ENCODE peak calls at places on chromosomes 7 and 10, in five cellular contexts. One of them, this sample, is unnamed.

GRCh38 chr10:119233821-119234220 is 26.4 kb downstream of the GRK5 start:
- DNase-seq in cardiac muscle cell: peak
- DNase-seq in heart left ventricle: no peak
- DNase-seq in nucleus accumbens: no peak
- DNase-seq in foreskin fibroblast: no peak
- DNase-seq in this sample: no peak

GRCh38 chr7:41333506-41333905 is 369.4 kb downstream of the INHBA start:
- DNase-seq in cardiac muscle cell: peak
- DNase-seq in heart left ventricle: no peak
- DNase-seq in nucleus accumbens: no peak
- DNase-seq in foreskin fibroblast: peak
- DNase-seq in this sample: no peak

GRCh38 chr7:143299346-143299745 is 11.2 kb downstream of the CASP2 start:
- DNase-seq in cardiac muscle cell: no peak
- DNase-seq in heart left ventricle: no peak
- DNase-seq in nucleus accumbens: no peak
- DNase-seq in foreskin fibroblast: peak
- DNase-seq in this sample: no peak

GRCh38 chr10:6321880-6322279 is 119.1 kb downstream of the PFKFB3 start:
- DNase-seq in cardiac muscle cell: peak
- DNase-seq in heart left ventricle: no peak
- DNase-seq in nucleus accumbens: no peak
- DNase-seq in foreskin fibroblast: peak
- DNase-seq in this sample: no peak

GRCh38 chr10:96257944-96258343 is 13.4 kb downstream of the BLNK start:
- DNase-seq in cardiac muscle cell: peak
- DNase-seq in heart left ventricle: peak
- DNase-seq in nucleus accumbens: no peak
- DNase-seq in foreskin fibroblast: no peak
- DNase-seq in this sample: peak

GRCh38 chr7:98870071-98870651 is 347 bp upstream of the TMEM130 start:
- DNase-seq in cardiac muscle cell: peak
- DNase-seq in heart left ventricle: peak
- DNase-seq in nucleus accumbens: peak
- DNase-seq in foreskin fibroblast: peak
- DNase-seq in this sample: peak

GRCh38 chr10:84156768-84157167 is 16.8 kb upstream of the GPR15LG start:
- DNase-seq in cardiac muscle cell: peak
- DNase-seq in heart left ventricle: no peak
- DNase-seq in nucleus accumbens: no peak
- DNase-seq in foreskin fibroblast: no peak
- DNase-seq in this sample: no peak

GRCh38 chr7:155517969-155518368 is 28.4 kb downstream of the CNPY1 start:
- DNase-seq in cardiac muscle cell: no peak
- DNase-seq in heart left ventricle: no peak
- DNase-seq in nucleus accumbens: no peak
- DNase-seq in foreskin fibroblast: no peak
- DNase-seq in this sample: no peak

GRCh38 chr7:73908123-73908611 is 47.2 kb downstream of the TMEM270 start:
- DNase-seq in cardiac muscle cell: no peak
- DNase-seq in heart left ventricle: no peak
- DNase-seq in nucleus accumbens: no peak
- DNase-seq in foreskin fibroblast: no peak
- DNase-seq in this sample: no peak

GRCh38 chr7:134420509-134421125 is 38.3 kb downstream of the AKR1B1 start:
- DNase-seq in cardiac muscle cell: peak
- DNase-seq in heart left ventricle: no peak
- DNase-seq in nucleus accumbens: peak
- DNase-seq in foreskin fibroblast: peak
- DNase-seq in this sample: peak

GRCh38 chr10:47354162-47354561 is 6.0 kb downstream of the RBP3 start:
- DNase-seq in cardiac muscle cell: peak
- DNase-seq in heart left ventricle: no peak
- DNase-seq in nucleus accumbens: no peak
- DNase-seq in foreskin fibroblast: no peak
- DNase-seq in this sample: no peak

GRCh38 chr10:132036887-132037675 is 28.7 kb upstream of the JAKMIP3 start:
- DNase-seq in cardiac muscle cell: no peak
- DNase-seq in heart left ventricle: no peak
- DNase-seq in nucleus accumbens: peak
- DNase-seq in foreskin fibroblast: no peak
- DNase-seq in this sample: peak

GRCh38 chr10:91935886-91936285 is 12.3 kb downstream of the BTAF1 start:
- DNase-seq in cardiac muscle cell: no peak
- DNase-seq in heart left ventricle: no peak
- DNase-seq in nucleus accumbens: no peak
- DNase-seq in foreskin fibroblast: no peak
- DNase-seq in this sample: no peak

GRCh38 chr10:4196948-4197390 is 412.0 kb upstream of the KLF6 start:
- DNase-seq in cardiac muscle cell: no peak
- DNase-seq in heart left ventricle: no peak
- DNase-seq in nucleus accumbens: no peak
- DNase-seq in foreskin fibroblast: no peak
- DNase-seq in this sample: no peak

GRCh38 chr10:89644967-89645741 is at the start of gene PANK1:
- DNase-seq in cardiac muscle cell: peak
- DNase-seq in heart left ventricle: peak
- DNase-seq in nucleus accumbens: peak
- DNase-seq in foreskin fibroblast: peak
- DNase-seq in this sample: peak

GRCh38 chr10:2895616-2896196 is 171.6 kb upstream of the PFKP start:
- DNase-seq in cardiac muscle cell: no peak
- DNase-seq in heart left ventricle: no peak
- DNase-seq in nucleus accumbens: peak
- DNase-seq in foreskin fibroblast: no peak
- DNase-seq in this sample: peak

GRCh38 chr10:102593074-102593803 is 51.0 kb upstream of the TRIM8 start:
- DNase-seq in cardiac muscle cell: no peak
- DNase-seq in heart left ventricle: no peak
- DNase-seq in nucleus accumbens: no peak
- DNase-seq in foreskin fibroblast: peak
- DNase-seq in this sample: no peak

GRCh38 chr10:89346264-89346971 is 18.6 kb downstream of the IFIT3 start:
- DNase-seq in cardiac muscle cell: peak
- DNase-seq in heart left ventricle: no peak
- DNase-seq in nucleus accumbens: no peak
- DNase-seq in foreskin fibroblast: peak
- DNase-seq in this sample: no peak

GRCh38 chr10:4354382-4354812 is 471.6 kb upstream of the AKR1E2 start:
- DNase-seq in cardiac muscle cell: no peak
- DNase-seq in heart left ventricle: no peak
- DNase-seq in nucleus accumbens: no peak
- DNase-seq in foreskin fibroblast: no peak
- DNase-seq in this sample: no peak

GRCh38 chr10:112601214-112602090 is 154.4 kb downstream of the VTI1A start:
- DNase-seq in cardiac muscle cell: no peak
- DNase-seq in heart left ventricle: no peak
- DNase-seq in nucleus accumbens: no peak
- DNase-seq in foreskin fibroblast: no peak
- DNase-seq in this sample: no peak

GRCh38 chr10:122490786-122491680 is 29.7 kb downstream of the HTRA1 start:
- DNase-seq in cardiac muscle cell: peak
- DNase-seq in heart left ventricle: no peak
- DNase-seq in nucleus accumbens: no peak
- DNase-seq in foreskin fibroblast: no peak
- DNase-seq in this sample: no peak

This sample was measured in cerebellar cortex.